ENCODE peak calls at places on chromosomes 6 and 20, in six cellular contexts. V, K, X, E, O and A are unnamed samples.

GRCh38 chr6:160344281-160344680 is 3.9 kb upstream of the SLC22A3 start:
- DNase-seq in V (no peak), K (no peak), X (no peak), E (no peak), O (no peak), A (no peak)

GRCh38 chr20:21432911-21433310 is 35.6 kb upstream of the NKX2-4 start:
- DNase-seq in V (no peak), K (no peak), X (no peak), E (no peak), O (no peak), A (no peak)

GRCh38 chr20:56592211-56592610 is 36.9 kb upstream of the TFAP2C start:
- DNase-seq in V (no peak), K (no peak), X (no peak), E (no peak), O (no peak), A (no peak)

GRCh38 chr20:57399587-57400261 is 8.5 kb downstream of the RBM38 start:
- DNase-seq in V (no peak), K (no peak), X (no peak), E (peak), O (no peak), A (no peak)

GRCh38 chr6:1311400-1312192 is at the start of gene FOXQ1:
- DNase-seq in V (peak), K (peak), X (peak), E (no peak), O (no peak), A (no peak)

GRCh38 chr6:125503181-125503580 is 201.4 kb upstream of the HDDC2 start:
- DNase-seq in V (no peak), K (no peak), X (no peak), E (no peak), O (no peak), A (peak)

GRCh38 chr20:7151666-7152065 is 384.2 kb downstream of the BMP2 start:
- DNase-seq in V (no peak), K (no peak), X (no peak), E (no peak), O (no peak), A (no peak)

GRCh38 chr6:117483004-117483644 is 650 bp downstream of the DCBLD1 start:
- DNase-seq in V (peak), K (peak), X (no peak), E (no peak), O (peak), A (no peak)

GRCh38 chr6:154590770-154591169 is 80.3 kb upstream of the CNKSR3 start:
- DNase-seq in V (no peak), K (no peak), X (no peak), E (no peak), O (no peak), A (no peak)

GRCh38 chr6:89707766-89708165 is 69.2 kb upstream of the LYRM2 start:
- DNase-seq in V (no peak), K (no peak), X (no peak), E (no peak), O (no peak), A (no peak)

GRCh38 chr20:25336561-25337422 is 53.8 kb downstream of the ABHD12 start:
- DNase-seq in V (peak), K (peak), X (no peak), E (no peak), O (peak), A (no peak)

GRCh38 chr6:56714982-56715456 is 72.3 kb upstream of the DST start:
- DNase-seq in V (peak), K (no peak), X (peak), E (no peak), O (no peak), A (peak)

GRCh38 chr20:24018796-24019195 is 30.2 kb upstream of the GGTLC1 start:
- DNase-seq in V (no peak), K (no peak), X (no peak), E (no peak), O (no peak), A (no peak)

GRCh38 chr20:17897566-17898307 is 70.9 kb downstream of the SNX5 start:
- DNase-seq in V (no peak), K (no peak), X (no peak), E (no peak), O (no peak), A (no peak)

GRCh38 chr6:105213272-105213671 is 33.5 kb upstream of the POPDC3 start:
- DNase-seq in V (no peak), K (no peak), X (no peak), E (no peak), O (no peak), A (no peak)

GRCh38 chr6:34243901-34244884 is 4.6 kb downstream of the SMIM29 start:
- DNase-seq in V (peak), K (no peak), X (peak), E (no peak), O (peak), A (no peak)

GRCh38 chr6:140343128-140343527 is 968.7 kb upstream of the CITED2 start:
- DNase-seq in V (no peak), K (no peak), X (no peak), E (no peak), O (no peak), A (no peak)

GRCh38 chr6:37005827-37006514 is 516 bp downstream of the FGD2 start:
- DNase-seq in V (no peak), K (no peak), X (no peak), E (no peak), O (no peak), A (no peak)

GRCh38 chr20:4714818-4715217 is 6.9 kb upstream of the PRND start:
- DNase-seq in V (no peak), K (no peak), X (no peak), E (no peak), O (no peak), A (no peak)

GRCh38 chr6:6025736-6026135 is 19.0 kb upstream of the NRN1 start:
- DNase-seq in V (peak), K (no peak), X (no peak), E (no peak), O (no peak), A (no peak)

GRCh38 chr20:53623454-53624206 is 30.0 kb upstream of the ZNF217 start:
- DNase-seq in V (peak), K (no peak), X (no peak), E (peak), O (peak), A (peak)

GRCh38 chr6:84500726-84501125 is 263.7 kb downstream of the TBX18 start:
- DNase-seq in V (no peak), K (no peak), X (no peak), E (no peak), O (no peak), A (no peak)

GRCh38 chr6:170448745-170449144 is 104.4 kb downstream of the PSMB1 start:
- DNase-seq in V (no peak), K (no peak), X (no peak), E (no peak), O (no peak), A (no peak)

GRCh38 chr6:111721677-111722219 is 116.1 kb upstream of the TRAF3IP2 start:
- DNase-seq in V (peak), K (peak), X (peak), E (no peak), O (peak), A (peak)

DNA sequence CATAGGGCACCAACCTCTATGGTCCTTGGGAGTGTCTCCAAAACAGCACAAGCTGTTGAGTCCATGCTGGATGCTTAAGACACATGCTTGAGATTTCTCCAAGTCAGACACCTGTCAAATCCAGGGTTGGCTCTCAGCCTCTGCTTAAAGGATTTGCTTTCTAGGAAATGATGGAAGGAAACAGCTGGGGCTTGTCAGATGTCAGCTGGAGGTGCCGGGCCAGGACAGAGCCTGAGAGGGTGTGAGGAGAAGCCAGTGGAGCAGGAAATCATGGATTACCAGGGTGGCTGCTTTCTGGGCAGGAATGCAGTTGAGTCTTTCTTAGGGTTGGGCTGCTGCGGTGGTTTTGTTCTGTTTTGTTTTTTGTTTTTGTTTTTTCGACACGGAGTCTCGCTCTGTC is 83.0 kb upstream of the FAM184A start:
- DNase-seq in V (no peak), K (peak), X (no peak), E (no peak), O (no peak), A (no peak)
- TF ChIP-seq ZNF274 in V (no peak), K (no peak), X (no peak), E (no peak), O (no peak), A (no peak)

GRCh38 chr6:41462980-41463930 is 82.9 kb upstream of the FOXP4 start:
- DNase-seq in V (peak), K (no peak), X (peak), E (no peak), O (peak), A (no peak)
- TF ChIP-seq ZNF274 in V (no peak), K (no peak), X (no peak), E (no peak), O (no peak), A (no peak)

GRCh38 chr6:62045502-62045901 is 240.5 kb downstream of the KHDRBS2 start:
- DNase-seq in V (no peak), K (no peak), X (no peak), E (no peak), O (no peak), A (no peak)

GRCh38 chr6:62043079-62043478 is 242.9 kb downstream of the KHDRBS2 start:
- DNase-seq in V (no peak), K (no peak), X (no peak), E (no peak), O (no peak), A (no peak)

GRCh38 chr6:62042444-62042843 is 243.6 kb downstream of the KHDRBS2 start:
- DNase-seq in V (no peak), K (no peak), X (no peak), E (no peak), O (no peak), A (no peak)

GRCh38 chr6:62035952-62036351 is 250.1 kb downstream of the KHDRBS2 start:
- DNase-seq in V (peak), K (no peak), X (no peak), E (no peak), O (no peak), A (no peak)

DNA sequence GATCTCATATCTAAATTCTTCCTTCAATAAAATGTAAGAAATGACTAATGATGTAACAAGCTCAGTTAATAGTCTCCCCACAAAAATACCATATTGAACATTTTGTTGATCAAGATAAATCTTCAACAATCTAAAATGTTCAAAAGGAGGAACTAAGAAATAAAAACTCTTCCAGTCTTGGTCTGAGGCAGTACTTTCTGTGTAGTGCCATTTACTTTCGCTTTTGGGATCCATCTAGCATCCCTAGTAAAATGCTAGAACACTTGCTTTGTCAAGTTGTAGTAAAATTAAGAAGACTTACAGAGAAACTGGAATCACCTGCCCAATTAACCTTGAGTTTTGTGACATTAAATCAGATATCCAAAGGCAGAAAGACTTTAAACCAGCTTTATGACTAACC is 246.4 kb downstream of the KHDRBS2 start:
- DNase-seq in V (no peak), K (no peak), X (no peak), E (no peak), O (no peak), A (no peak)
- TF ChIP-seq ZNF274 in V (no peak), K (no peak), X (no peak), E (no peak), O (no peak), A (no peak)

DNA sequence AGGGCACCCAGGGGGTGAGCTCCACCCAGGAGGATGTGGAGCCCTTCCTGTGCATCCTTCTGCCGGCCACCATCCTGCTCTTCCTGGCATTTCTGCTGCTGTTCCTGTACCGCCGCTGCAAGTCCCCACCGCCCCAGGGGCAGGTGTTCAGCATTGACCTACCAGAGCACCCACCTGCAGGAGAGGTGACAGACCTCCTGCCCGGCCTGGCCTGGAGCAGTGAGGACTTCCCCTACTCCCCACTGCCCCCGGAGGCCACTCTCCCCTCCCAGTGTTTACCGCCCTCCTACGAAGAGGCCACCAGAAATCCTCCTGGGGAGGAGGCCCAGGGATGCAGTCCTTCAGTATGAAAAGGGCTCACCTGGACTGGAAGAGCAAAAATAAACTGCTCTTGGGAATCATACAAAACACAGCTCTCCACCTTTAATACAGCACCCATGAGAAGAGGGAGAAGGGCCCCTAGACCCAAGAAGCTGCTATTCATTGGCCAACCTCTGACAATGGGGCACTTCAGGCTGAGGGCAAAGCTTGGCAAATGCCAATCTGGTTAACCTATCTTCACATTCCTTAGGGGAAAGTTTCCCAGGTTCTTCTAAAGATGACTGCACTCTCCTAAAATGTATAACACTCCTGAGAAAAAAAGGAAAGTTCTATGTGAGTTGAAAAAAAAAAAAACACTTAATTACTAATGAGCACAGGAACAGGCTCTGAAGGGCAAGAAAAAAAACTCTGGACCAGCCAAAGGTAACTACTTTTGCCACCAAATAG is 5.0 kb downstream of the SMIM28 start:
- DNase-seq in V (no peak), K (peak), X (no peak), E (no peak), O (no peak), A (no peak)
- TF ChIP-seq ZNF274 in V (no peak), K (no peak), X (no peak), E (no peak), O (no peak), A (no peak)

DNA sequence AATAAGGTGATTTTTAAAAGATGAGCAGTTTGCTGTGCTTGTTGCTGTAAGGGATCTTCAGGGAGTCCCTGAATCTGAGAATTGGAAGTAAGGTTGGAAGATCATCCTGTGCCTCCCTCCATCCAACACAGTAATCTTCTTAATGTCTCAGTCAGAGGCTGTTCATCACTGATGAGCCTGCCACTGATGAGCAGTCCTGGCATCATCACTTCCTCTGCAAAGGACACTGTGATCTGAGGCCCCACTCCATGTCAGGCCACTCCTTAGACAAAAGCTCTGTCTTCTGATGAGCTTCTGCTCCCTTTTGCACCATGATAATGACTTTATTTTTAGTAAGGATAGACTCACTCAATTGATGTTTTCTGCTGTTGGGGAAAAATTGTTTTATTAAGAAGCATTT is 121.0 kb downstream of the UST start:
- DNase-seq in V (no peak), K (no peak), X (no peak), E (no peak), O (no peak), A (no peak)
- TF ChIP-seq ZNF274 in V (no peak), K (no peak), X (no peak), E (no peak), O (no peak), A (no peak)

GRCh38 chr20:50658804-50659380 is 32.5 kb downstream of the RIPOR3 start:
- DNase-seq in V (no peak), K (no peak), X (no peak), E (no peak), O (no peak), A (no peak)
- TF ChIP-seq ZNF274 in V (no peak), K (no peak), X (no peak), E (no peak), O (no peak), A (no peak)

DNA sequence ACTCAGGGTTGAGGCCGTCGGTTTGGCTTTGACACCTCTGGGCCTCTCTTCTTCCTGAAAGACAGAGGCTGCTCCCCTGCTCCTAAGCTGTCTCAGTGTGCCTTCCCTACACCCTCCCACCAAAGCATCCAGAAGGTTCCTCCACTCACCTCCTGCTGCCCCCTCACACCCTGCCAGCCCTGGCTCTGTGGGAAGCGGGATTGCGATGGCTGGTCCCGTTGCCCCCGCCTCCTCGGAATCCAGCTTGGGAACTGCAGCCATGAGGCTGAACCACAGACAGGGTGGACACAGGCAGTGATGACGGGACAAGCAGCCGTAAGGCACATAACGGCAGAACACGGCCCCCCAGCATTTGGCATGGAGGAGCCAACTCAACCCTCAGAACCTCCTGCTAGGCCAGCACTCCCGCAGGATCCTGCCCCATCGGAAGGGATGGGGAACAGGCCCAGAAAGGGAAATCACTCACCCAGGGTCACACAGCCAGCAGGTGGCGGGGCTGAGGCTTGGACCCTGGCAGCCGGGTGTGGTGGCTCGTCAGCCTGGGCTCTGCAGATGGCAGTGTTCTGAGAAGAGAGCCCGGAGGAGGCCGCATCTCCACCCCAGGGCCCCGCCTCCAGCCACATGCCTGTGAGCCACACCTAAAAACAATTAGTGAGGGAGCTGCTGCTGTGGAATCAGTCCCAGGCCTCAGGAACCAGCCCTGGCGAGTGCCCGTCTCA is 139.6 kb downstream of the PHACTR3 start:
- DNase-seq in V (no peak), K (no peak), X (peak), E (no peak), O (no peak), A (no peak)
- TF ChIP-seq ZNF274 in V (no peak), K (no peak), X (no peak), E (no peak), O (no peak), A (no peak)

GRCh38 chr6:75748743-75749538 is at the start of gene MYO6:
- DNase-seq in V (peak), K (peak), X (no peak), E (no peak), O (peak), A (peak)

GRCh38 chr6:75750925-75751324 is 1.9 kb downstream of the MYO6 start:
- DNase-seq in V (no peak), K (no peak), X (no peak), E (no peak), O (no peak), A (no peak)

GRCh38 chr6:75752365-75752764 is 3.3 kb downstream of the MYO6 start:
- DNase-seq in V (peak), K (no peak), X (no peak), E (no peak), O (no peak), A (no peak)

GRCh38 chr6:75747985-75748742 is 875 bp upstream of the MYO6 start:
- DNase-seq in V (no peak), K (no peak), X (no peak), E (no peak), O (no peak), A (no peak)

DNA sequence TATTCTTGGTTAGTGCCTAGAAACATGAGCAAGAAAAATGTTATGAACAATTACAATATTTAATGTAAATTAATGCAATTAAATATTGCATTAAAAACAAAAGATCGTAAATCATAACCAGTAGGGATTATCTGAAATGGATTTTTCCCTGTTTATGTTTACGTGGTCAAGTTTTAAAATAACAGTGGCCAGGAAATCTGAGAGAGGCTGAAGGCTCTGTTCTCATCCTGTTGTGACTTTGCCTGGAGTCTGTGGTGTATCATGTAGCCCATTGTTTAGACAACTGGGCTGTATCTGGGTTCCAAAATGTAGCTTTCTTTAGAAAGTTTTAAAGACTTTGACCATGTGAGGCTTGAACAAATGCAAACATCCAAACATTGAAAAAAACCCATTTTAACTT is 2.4 kb downstream of the MYO6 start:
- DNase-seq in V (no peak), K (no peak), X (no peak), E (no peak), O (no peak), A (no peak)
- TF ChIP-seq ZNF274 in V (no peak), K (no peak), X (no peak), E (no peak), O (no peak), A (no peak)

GRCh38 chr6:3887150-3887700 is 38.1 kb downstream of the FAM50B start:
- DNase-seq in V (peak), K (no peak), X (no peak), E (peak), O (no peak), A (no peak)
- TF ChIP-seq ZNF274 in V (no peak), K (no peak), X (no peak), E (no peak), O (no peak), A (no peak)

DNA sequence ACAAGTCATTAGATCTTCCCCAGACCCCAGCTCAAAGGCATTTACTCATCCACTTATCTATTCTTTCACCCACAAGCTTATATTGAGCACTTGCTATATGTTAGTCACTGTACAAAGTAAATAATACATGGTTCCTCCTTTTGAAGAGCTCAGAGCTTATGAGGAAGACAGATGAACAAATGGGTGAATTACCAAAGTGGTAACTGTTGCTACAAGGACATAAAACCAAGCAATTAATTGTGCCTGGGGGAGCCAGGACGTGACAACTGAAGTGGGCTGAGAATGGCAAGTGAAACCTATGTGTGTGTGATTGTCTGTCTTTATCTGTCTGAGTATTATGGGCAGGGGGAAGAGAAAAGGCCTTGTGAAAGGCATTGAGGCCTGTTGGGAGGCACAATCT is 45.6 kb upstream of the AKIRIN2 start:
- DNase-seq in V (no peak), K (no peak), X (no peak), E (no peak), O (no peak), A (no peak)
- TF ChIP-seq ZNF274 in V (no peak), K (no peak), X (no peak), E (no peak), O (no peak), A (no peak)